ENCODE peak calls at places on chromosomes 11 and 22, in four cellular contexts. W is HCT116, L is GM12878, G is K562. F is an unnamed sample.

GRCh38 chr11:2931771-2932738 is 2.8 kb upstream of the PHLDA2 start:
- DNase-seq in W (no peak), L (no peak), G (no peak), F (no peak)

GRCh38 chr22:26053737-26054316 is 115.4 kb upstream of the SEZ6L start:
- DNase-seq in W (no peak), L (no peak), G (no peak), F (no peak)

GRCh38 chr11:35615911-35616900 is 2.1 kb upstream of the FJX1 start:
- DNase-seq in W (no peak), L (no peak), G (peak; percentile 62), F (no peak)

GRCh38 chr22:30969532-30970355 is 679 bp downstream of the TUG1 start:
- DNase-seq in W (no peak), L (no peak), G (peak; percentile 56), F (no peak)

GRCh38 chr11:2685051-2685450 is 14.7 kb downstream of the KCNQ1OT1 start:
- DNase-seq in W (no peak), L (no peak), G (no peak), F (no peak)

GRCh38 chr22:39959640-39960447 is at the start of gene TMA7B:
- DNase-seq in W (no peak), L (no peak), G (peak; percentile 68), F (no peak)

GRCh38 chr11:55357560-55358184 is 10.1 kb upstream of the OR4A15 start:
- DNase-seq in W (no peak), L (no peak), G (peak; percentile 2), F (no peak)

GRCh38 chr11:62707277-62707771 is at the start of the genes BSCL2 and GNG3:
- DNase-seq in W (no peak), L (no peak), G (peak; percentile 73), F (peak; percentile 96)

GRCh38 chr11:121067453-121067852 is 33.6 kb upstream of the TECTA start:
- DNase-seq in W (no peak), L (no peak), G (no peak), F (no peak)
- TF ChIP-seq JUND in W (no peak), L (no peak), G (no peak), F (no peak)

GRCh38 chr11:114102993-114103896 is 43.7 kb downstream of the ZBTB16 start:
- DNase-seq in W (no peak), L (no peak), G (no peak), F (no peak)
- TF ChIP-seq JUND in W (no peak), L (no peak), G (no peak), F (no peak)

DNA sequence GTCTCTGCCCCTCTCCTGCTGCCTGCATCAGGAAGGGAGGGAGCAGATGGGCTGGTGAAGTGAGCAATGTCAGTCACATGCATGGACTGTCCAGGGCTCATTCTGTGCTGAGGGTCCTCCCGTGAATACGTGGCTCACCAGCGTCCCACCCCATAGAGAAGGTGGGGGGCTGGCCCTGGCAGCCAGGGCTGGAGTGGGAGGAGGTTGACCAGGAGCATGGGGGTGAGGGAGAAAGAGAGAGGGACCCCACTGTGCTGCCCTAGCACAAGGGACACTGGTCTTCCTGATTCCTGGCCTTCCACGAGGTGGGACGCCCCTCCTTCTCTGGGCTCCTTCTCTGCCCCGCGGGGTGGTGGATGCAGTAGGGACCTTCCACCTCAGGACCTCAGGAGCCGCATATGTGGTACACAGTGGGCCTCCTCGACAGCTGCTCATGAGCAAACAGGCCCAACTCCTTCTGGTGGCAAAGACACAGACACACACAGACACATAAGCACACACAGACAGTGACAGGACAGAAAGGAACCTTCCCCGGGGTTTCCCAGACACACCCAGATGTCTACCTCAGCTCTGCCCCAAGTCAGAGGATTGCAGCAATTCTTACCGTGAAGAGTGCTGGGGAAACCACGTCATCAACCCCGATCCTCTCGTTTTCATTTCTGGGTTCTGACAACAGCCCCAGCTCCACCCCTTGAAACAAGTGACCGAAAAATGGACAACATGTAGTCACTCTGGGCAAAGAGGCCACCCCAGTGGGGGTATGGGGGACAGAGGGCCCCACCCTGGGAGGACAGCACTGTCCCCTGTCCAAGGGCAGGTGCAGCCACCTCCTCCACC is 3.6 kb upstream of the APOBEC3A start:
- DNase-seq in W (no peak), L (peak; percentile 85), G (no peak), F (no peak)
- TF ChIP-seq JUND in W (no peak), L (no peak), G (no peak), F (no peak)

DNA sequence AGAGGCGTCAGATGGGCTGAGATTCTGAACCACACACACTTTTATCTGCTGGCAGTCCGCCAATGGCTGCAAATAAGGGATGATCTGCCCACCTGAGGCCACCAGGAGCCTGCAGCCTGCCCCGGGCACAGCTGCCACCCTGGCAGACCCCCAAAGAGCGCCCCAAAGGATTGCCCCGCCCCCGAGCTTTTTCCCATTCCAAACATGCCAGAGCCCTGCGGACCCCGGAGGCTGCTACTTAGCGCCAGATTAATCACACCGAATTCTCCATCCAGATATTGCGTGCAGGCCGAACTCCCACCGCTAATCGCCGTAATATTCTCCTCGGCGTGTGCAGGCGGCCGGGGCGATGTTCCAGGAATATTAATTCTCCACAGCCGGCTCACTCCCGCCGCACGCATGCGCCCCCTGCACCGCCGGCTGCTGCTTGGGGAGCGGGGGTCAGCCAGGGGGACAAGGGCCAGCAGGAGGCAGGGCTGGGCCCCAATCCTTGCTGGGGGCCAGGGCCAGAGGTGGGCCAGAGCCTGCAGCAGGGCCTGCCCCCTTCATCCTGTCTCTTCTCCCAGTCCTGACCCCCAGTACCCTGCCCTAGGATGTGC is 19.3 kb upstream of the TCF20 start:
- DNase-seq in W (no peak), L (no peak), G (no peak), F (no peak)
- TF ChIP-seq JUND in W (no peak), L (no peak), G (no peak), F (no peak)

GRCh38 chr11:111846063-111846462 is 25.3 kb downstream of the ALG9 start:
- DNase-seq in W (no peak), L (no peak), G (no peak), F (no peak)
- TF ChIP-seq JUND in W (no peak), L (no peak), G (no peak), F (no peak)

DNA sequence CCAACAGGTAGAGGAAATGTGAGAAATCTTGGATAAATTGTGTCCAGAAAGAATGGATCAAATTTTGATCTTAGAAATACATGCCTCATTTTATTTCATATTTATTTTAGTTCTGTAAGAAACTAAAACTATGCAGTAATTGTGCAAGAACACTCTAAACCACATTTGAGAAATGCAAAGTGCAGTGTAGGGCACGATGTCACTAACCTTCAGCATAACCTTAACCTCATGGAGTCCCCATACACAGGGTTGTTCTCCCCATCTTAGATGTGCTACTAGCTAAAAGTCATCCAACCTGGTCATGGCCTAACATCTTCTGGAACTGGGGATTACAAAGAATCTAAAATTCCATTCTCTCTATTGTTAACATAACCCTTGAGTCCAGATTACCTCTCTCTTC is 48.4 kb upstream of the ARHGAP42 start:
- DNase-seq in W (no peak), L (no peak), G (no peak), F (no peak)
- TF ChIP-seq JUND in W (no peak), L (no peak), G (no peak), F (no peak)

GRCh38 chr22:37187552-37187890 is 526 bp downstream of the C1QTNF6 start:
- DNase-seq in W (no peak), L (no peak), G (no peak), F (no peak)

GRCh38 chr22:37190262-37190780 is 2.3 kb upstream of the C1QTNF6 start:
- DNase-seq in W (no peak), L (no peak), G (peak; percentile 48), F (no peak)

GRCh38 chr22:37187891-37188761 is at the start of gene C1QTNF6:
- DNase-seq in W (no peak), L (no peak), G (no peak), F (peak; percentile 78)

GRCh38 chr22:37186997-37187522 is 987 bp downstream of the C1QTNF6 start:
- DNase-seq in W (no peak), L (no peak), G (no peak), F (no peak)

GRCh38 chr22:37189011-37189466 is 992 bp upstream of the C1QTNF6 start:
- DNase-seq in W (peak; percentile 58), L (no peak), G (no peak), F (no peak)
- TF ChIP-seq JUND in W (peak; percentile 71), L (no peak), G (no peak), F (no peak)

GRCh38 chr22:47196493-47196849 is 434.0 kb downstream of the TBC1D22A start:
- DNase-seq in W (no peak), L (no peak), G (no peak), F (no peak)

GRCh38 chr22:47193606-47194316 is 431.3 kb downstream of the TBC1D22A start:
- DNase-seq in W (no peak), L (no peak), G (no peak), F (no peak)

GRCh38 chr22:47195676-47196492 is 433.4 kb downstream of the TBC1D22A start:
- DNase-seq in W (no peak), L (no peak), G (no peak), F (no peak)

GRCh38 chr22:47194476-47195155 is 432.2 kb downstream of the TBC1D22A start:
- DNase-seq in W (no peak), L (no peak), G (no peak), F (no peak)

DNA sequence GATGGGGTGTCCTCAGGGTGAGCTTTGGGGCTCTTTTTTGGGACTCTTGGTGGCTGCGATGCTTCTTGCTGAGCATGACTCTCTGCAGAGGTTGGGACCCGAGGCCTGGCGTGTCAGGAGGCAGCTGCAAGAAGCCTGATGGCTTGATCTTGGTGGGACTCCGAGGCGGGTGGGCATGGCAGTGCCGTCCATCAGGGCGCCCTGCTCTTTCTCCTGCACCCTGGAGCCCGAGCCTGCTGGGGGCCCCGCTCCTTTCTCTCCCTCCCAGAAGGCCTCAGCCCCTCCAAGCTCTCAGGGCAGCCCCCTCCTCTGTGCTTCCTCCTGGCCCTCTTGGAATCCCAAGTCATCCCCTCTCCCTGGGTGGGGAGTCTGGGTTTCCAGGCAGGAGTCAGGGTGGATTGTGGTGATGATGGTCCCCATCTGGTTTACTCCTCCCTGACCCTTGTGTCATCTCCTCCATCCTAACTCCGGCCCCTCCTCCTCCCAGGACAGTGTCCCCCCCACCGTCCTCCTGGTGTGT is 432.8 kb downstream of the TBC1D22A start:
- DNase-seq in W (no peak), L (no peak), G (no peak), F (no peak)
- TF ChIP-seq JUND in W (no peak), L (no peak), G (no peak), F (no peak)

GRCh38 chr11:114147389-114148382 is 88.2 kb downstream of the ZBTB16 start:
- DNase-seq in W (no peak), L (no peak), G (peak; percentile 82), F (no peak)
- TF ChIP-seq JUND in W (no peak), L (no peak), G (no peak), F (no peak)

F was measured in H1.